ENCODE peak calls at places on chromosomes 6 and 20, in nine cellular contexts. I is HFFc6, L is EL, V is NCI-H2171 treated with DMSO at 0.1 percent for 48 hours, A is HTR-8/SVneo, K is lower lobe of right lung, P is Caki2, Z is NCI-H69, C is pulmonary artery endothelial cell. S is an unnamed sample.

GRCh38 chr6:169101981-169102380 is 151.7 kb downstream of the THBS2 start:
- DNase-seq in A (no peak), I (peak; percentile 26), V (no peak), C (no peak), L (peak; percentile 75), Z (no peak), K (no peak), P (no peak), S (no peak)

GRCh38 chr6:41367700-41368099 is 32.3 kb downstream of the NCR2 start:
- DNase-seq in I (peak; percentile 25), A (peak; percentile 85), C (peak; percentile 17), L (peak; percentile 53), P (peak; percentile 53), K (no peak), Z (peak; percentile 92), V (peak; percentile 69), S (peak; percentile 52)

GRCh38 chr20:41279546-41280225 is 37.8 kb downstream of the ZHX3 start:
- DNase-seq in C (no peak), V (no peak), P (no peak), A (no peak), Z (no peak), L (no peak), K (no peak), I (no peak), S (no peak)

GRCh38 chr6:19415605-19416326 is 421.4 kb upstream of the ID4 start:
- DNase-seq in K (no peak), I (peak; percentile 69), Z (no peak), P (peak; percentile 49), C (no peak), V (no peak), A (peak; percentile 30), L (peak; percentile 75), S (no peak)

GRCh38 chr6:169990095-169991030 is 238.9 kb downstream of the ERMARD start:
- DNase-seq in I (no peak), Z (no peak), K (no peak), L (no peak), A (no peak), P (no peak), C (no peak), V (no peak), S (no peak)

GRCh38 chr20:44471481-44471882 is 4.2 kb upstream of the TTPAL start:
- DNase-seq in K (no peak), V (no peak), C (no peak), I (peak; percentile 54), A (peak; percentile 71), Z (no peak), P (peak; percentile 18), L (peak; percentile 40), S (peak; percentile 65)

GRCh38 chr20:62639765-62640164 is 2.5 kb upstream of the SLCO4A1 start:
- DNase-seq in Z (no peak), K (no peak), P (no peak), A (no peak), L (no peak), C (no peak), I (no peak), V (no peak), S (no peak)

GRCh38 chr20:10342152-10342551 is 91.9 kb downstream of the MKKS start:
- DNase-seq in P (no peak), Z (no peak), L (no peak), K (no peak), I (no peak), V (no peak), C (no peak), A (no peak), S (no peak)

GRCh38 chr6:36673882-36674281 is 4.6 kb upstream of the CDKN1A start:
- DNase-seq in L (no peak), P (no peak), V (no peak), K (no peak), I (no peak), Z (no peak), C (no peak), A (no peak), S (no peak)

GRCh38 chr6:54801669-54802068 is 44.9 kb upstream of the FAM83B start:
- DNase-seq in K (no peak), V (no peak), I (peak; percentile 60), Z (peak; percentile 82), P (peak; percentile 51), L (peak; percentile 81), A (peak; percentile 71), C (no peak), S (peak; percentile 84)

GRCh38 chr6:79672631-79673065 is 41.5 kb downstream of the SH3BGRL2 start:
- DNase-seq in L (peak; percentile 17), C (no peak), K (no peak), A (peak; percentile 5), P (peak; percentile 71), Z (peak; percentile 69), V (peak; percentile 42), I (no peak), S (peak; percentile 45)